ENCODE peak calls at places on chromosomes 1 and 21, in four cellular contexts. Y, U, T and F are unnamed samples.

GRCh38 chr1:202501281-202501680 is 152.8 kb downstream of the PPP1R12B start:
- DNase-seq in T (peak; percentile 3), Y (no peak), U (no peak), F (no peak)

GRCh38 chr1:89483757-89484077 is 40.9 kb upstream of the LRRC8B start:
- DNase-seq in U (no peak), T (no peak), Y (no peak), F (no peak)

GRCh38 chr1:119008483-119009299 is 20.5 kb upstream of the TBX15 start:
- DNase-seq in T (peak; percentile 14), Y (no peak), U (no peak), F (peak; percentile 69)

GRCh38 chr1:16156848-16157495 is 1.1 kb upstream of the EPHA2 start:
- DNase-seq in T (no peak), U (no peak), Y (no peak), F (no peak)

GRCh38 chr1:59595774-59596173 is 219.0 kb upstream of the HOOK1 start:
- DNase-seq in U (no peak), Y (no peak), T (no peak), F (no peak)

GRCh38 chr1:209364716-209365115 is 218.8 kb upstream of the CAMK1G start:
- DNase-seq in U (no peak), T (no peak), Y (no peak), F (no peak)

GRCh38 chr1:181033128-181033798 is 520 bp upstream of the MR1 start:
- DNase-seq in U (peak; percentile 74), Y (no peak), T (no peak), F (no peak)

GRCh38 chr21:25329227-25329626 is 278.1 kb downstream of the MRPL39 start:
- DNase-seq in T (no peak), U (no peak), Y (no peak), F (no peak)

GRCh38 chr1:6392081-6392879 is 1.3 kb downstream of the ACOT7 start:
- DNase-seq in T (no peak), U (no peak), Y (peak; percentile 53), F (no peak)

GRCh38 chr21:35648512-35648911 is 411.8 kb downstream of the SETD4 start:
- DNase-seq in U (no peak), T (no peak), Y (no peak), F (no peak)

GRCh38 chr1:37035014-37035686 is 835 bp upstream of the GRIK3 start:
- DNase-seq in U (no peak), T (no peak), Y (no peak), F (no peak)

GRCh38 chr1:173453982-173454381 is 23.2 kb upstream of the PRDX6 start:
- DNase-seq in Y (no peak), T (no peak), U (no peak), F (no peak)

GRCh38 chr1:1157914-1158710 is 15.6 kb upstream of the TTLL10 start:
- DNase-seq in Y (peak; percentile 89), U (peak; percentile 72), T (no peak), F (peak; percentile 89)

GRCh38 chr1:205827623-205828022 is 14.6 kb upstream of the SLC41A1 start:
- DNase-seq in U (no peak), Y (no peak), T (no peak), F (no peak)

GRCh38 chr21:32771134-32771523 is 426 bp downstream of the PAXBP1 start:
- DNase-seq in U (peak; percentile 77), T (peak; percentile 20), Y (peak; percentile 77), F (peak; percentile 71)

GRCh38 chr1:37922767-37923550 is 23.9 kb downstream of the INPP5B start:
- DNase-seq in Y (no peak), U (no peak), T (no peak), F (no peak)

GRCh38 chr1:114986286-114986685 is 43.3 kb upstream of the TSHB start:
- DNase-seq in T (no peak), Y (no peak), U (no peak), F (no peak)

GRCh38 chr1:116878804-116879477 is 30.8 kb upstream of the PTGFRN start:
- DNase-seq in U (peak; percentile 62), T (no peak), Y (no peak), F (no peak)

GRCh38 chr21:31991356-31992331 is 118.8 kb downstream of the HUNK start:
- DNase-seq in Y (no peak), T (no peak), U (no peak), F (no peak)

GRCh38 chr1:187264995-187265602 is 436.4 kb downstream of the PLA2G4A start:
- DNase-seq in T (peak; percentile 33), U (no peak), Y (no peak), F (no peak)

GRCh38 chr1:180365039-180365438 is 135.0 kb downstream of the LHX4 start:
- DNase-seq in Y (no peak), T (no peak), U (no peak), F (no peak)

GRCh38 chr1:9793291-9793690 is 30.5 kb downstream of the CLSTN1 start:
- DNase-seq in T (no peak), U (no peak), Y (no peak), F (no peak)

GRCh38 chr1:207997486-207998268 is 86.8 kb upstream of the CD34 start:
- DNase-seq in T (peak; percentile 81), U (peak; percentile 79), Y (no peak), F (peak; percentile 56)

GRCh38 chr1:38125016-38125415 is 78.4 kb upstream of the POU3F1 start:
- DNase-seq in T (no peak), Y (no peak), U (no peak), F (no peak)

GRCh38 chr1:166626711-166627110 is 212.6 kb upstream of the POGK start:
- DNase-seq in U (no peak), T (no peak), Y (no peak), F (no peak)

GRCh38 chr1:176858421-176858916 is 306.0 kb downstream of the ASTN1 start:
- DNase-seq in U (no peak), T (no peak), Y (no peak), F (no peak)

GRCh38 chr21:39314155-39315027 is 959 bp upstream of the BRWD1 start:
- DNase-seq in Y (peak; percentile 66), T (peak; percentile 10), U (peak; percentile 68), F (peak; percentile 61)

GRCh38 chr1:93702102-93702827 is 20.6 kb upstream of the BCAR3 start:
- DNase-seq in Y (no peak), T (no peak), U (peak; percentile 60), F (no peak)

GRCh38 chr1:69409731-69410456 is 157.8 kb upstream of the LRRC7 start:
- DNase-seq in T (no peak), Y (no peak), U (no peak), F (no peak)

GRCh38 chr1:152410599-152410998 is 3.5 kb downstream of the CRNN start:
- DNase-seq in U (no peak), Y (no peak), T (no peak), F (no peak)

GRCh38 chr1:207910678-207911354 is at the start of gene CD34:
- DNase-seq in T (no peak), Y (no peak), U (peak; percentile 82), F (no peak)

GRCh38 chr1:18927654-18928272 is 25.4 kb upstream of the ALDH4A1 start:
- DNase-seq in T (no peak), U (no peak), Y (no peak), F (peak; percentile 65)
- H3K4me1 ChIP-seq in T (peaks cover 81% of the 10 kb centered on the region), U (peaks cover 57% of the 10 kb centered on the region), Y (peaks cover 25% of the 10 kb centered on the region), F (peaks cover 22% of the 10 kb centered on the region)

DNA sequence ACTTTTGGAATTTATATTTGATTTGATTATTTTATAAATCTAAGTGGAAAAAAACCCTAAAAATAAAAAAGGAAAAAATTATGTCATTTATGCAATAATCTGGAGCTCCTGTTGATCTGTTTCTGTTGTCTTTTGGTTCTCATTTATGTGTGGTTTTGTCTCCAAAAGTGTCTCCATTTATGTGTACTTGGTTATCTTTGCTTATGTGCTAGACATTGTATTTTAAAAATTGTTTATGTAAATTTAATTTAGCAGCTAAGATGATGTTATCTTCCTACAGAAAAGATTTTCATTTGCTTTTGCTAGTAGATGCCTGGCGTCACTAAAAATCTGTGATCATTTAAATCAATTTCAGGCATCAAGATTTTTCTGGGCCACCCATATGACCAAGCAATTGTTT is 95.7 kb downstream of the OSBPL9 start:
- DNase-seq in U (no peak), T (no peak), Y (no peak), F (no peak)
- TF ChIP-seq CTCF in U (no peak), T (no peak), Y (no peak), F (no peak)

DNA sequence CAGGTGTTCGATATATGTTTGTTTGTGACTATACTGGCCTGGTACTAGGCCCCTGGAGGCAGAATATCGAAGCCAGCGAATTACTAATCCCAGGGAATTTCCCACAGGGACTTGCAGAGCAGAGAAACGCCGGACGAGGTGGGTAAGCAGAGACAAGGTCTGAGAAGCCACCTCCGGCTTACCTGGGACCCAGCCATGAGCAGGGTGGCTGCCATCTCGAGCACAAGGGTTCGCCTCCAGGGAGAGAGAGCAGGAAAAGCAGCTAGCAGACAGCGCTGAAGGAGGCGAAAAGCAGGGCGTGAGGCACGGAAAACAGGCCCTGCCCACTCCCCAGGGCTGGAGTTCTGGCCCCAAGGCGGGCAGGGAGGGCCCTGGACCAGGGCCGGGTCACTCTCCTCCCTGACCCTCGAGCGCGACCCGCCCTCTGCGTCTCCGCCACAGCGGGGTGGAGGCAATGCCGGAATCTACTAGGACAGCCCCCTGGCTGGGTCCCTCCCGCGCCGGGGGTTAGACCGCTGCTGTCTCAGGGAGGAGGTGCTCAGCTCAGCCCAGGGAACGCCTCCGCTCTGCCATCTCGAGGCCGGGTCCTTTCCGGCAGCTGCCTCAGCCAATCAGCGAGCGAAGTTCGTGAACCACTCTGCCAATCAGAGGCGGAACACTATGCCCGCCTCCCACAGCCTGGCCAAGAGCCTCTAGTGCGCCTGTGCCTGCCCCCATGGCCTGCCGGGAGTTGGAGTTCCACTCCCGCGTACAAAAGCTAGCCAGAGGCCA is 1.7 kb downstream of the ZNF436 start:
- DNase-seq in Y (peak; percentile 99), U (peak; percentile 99), T (peak; percentile 93), F (peak; percentile 97)
- H3K4me1 ChIP-seq in Y (peaks cover 29% of the 10 kb centered on the region), U (peaks cover 26% of the 10 kb centered on the region), T (peaks cover 17% of the 10 kb centered on the region), F (peaks cover 6% of the 10 kb centered on the region)

GRCh38 chr1:199041173-199041914 is 402.5 kb downstream of the PTPRC start:
- DNase-seq in T (no peak), Y (no peak), U (no peak), F (no peak)

GRCh38 chr1:199044191-199044590 is 405.4 kb downstream of the PTPRC start:
- DNase-seq in T (no peak), Y (no peak), U (no peak), F (no peak)

GRCh38 chr1:199042193-199042592 is 403.4 kb downstream of the PTPRC start:
- DNase-seq in Y (no peak), T (no peak), U (no peak), F (no peak)

DNA sequence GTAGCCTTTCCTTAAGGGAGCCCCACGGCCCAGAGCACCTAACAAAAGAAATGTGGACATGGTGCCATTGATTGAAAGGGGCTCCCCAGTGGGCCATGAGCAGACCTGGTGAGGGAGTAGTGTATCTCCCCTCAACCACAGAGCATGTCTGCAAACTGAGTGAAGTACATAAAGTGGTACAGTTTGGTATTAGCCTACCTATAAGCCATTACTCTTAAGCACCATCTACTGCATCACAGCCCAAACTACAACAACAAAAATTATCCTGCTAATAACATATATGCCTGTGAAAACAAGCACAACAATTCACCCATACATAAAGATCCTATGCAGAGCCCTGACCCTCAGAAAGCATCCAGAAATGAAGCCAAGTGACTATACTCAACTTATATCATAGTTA is 407.8 kb downstream of the PTPRC start:
- DNase-seq in T (no peak), Y (no peak), U (no peak), F (no peak)
- TF ChIP-seq CTCF in T (no peak), Y (no peak), U (no peak), F (no peak)

GRCh38 chr1:169924063-169924462 is 30.4 kb upstream of the SCYL3 start:
- DNase-seq in T (no peak), U (no peak), Y (no peak), F (no peak)
- H3K4me1 ChIP-seq in T (no peaks in the 10 kb centered on the region), U (no peaks in the 10 kb centered on the region), Y (peaks cover 4% of the 10 kb centered on the region), F (no peaks in the 10 kb centered on the region)

GRCh38 chr1:231724876-231725647 is 98.5 kb downstream of the DISC1 start:
- DNase-seq in U (no peak), Y (no peak), T (peak; percentile 40), F (no peak)
- TF ChIP-seq CTCF in U (no peak), Y (no peak), T (peak; percentile 53), F (peak; percentile 20)